ENCODE peak calls at places on chromosomes 7 and 10, in seven cellular contexts. K is mesendoderm, R is adrenal gland, N is aorta, L is breast epithelium, O is testis, Y is colonic mucosa. A is an unnamed sample. For H3K4me1, the result is how much of the 10 kb centered on the place peaks cover.

GRCh38 chr7:84025332-84025927 is 169.2 kb downstream of the SEMA3A start:
- DNase-seq in R (peak), N (peak), L (no peak), K (peak), Y (no peak), O (peak), A (no peak)

GRCh38 chr7:27110977-27111752 is 8.7 kb upstream of the HOXA2 start:
- DNase-seq in R (no peak), L (no peak), Y (peak), N (peak), K (no peak), O (no peak), A (no peak)

GRCh38 chr7:29370531-29371314 is 176.1 kb downstream of the CHN2 start:
- DNase-seq in Y (peak), O (no peak), N (no peak), L (no peak), K (peak), R (peak), A (no peak)

GRCh38 chr10:4947635-4948596 is 15.3 kb upstream of the AKR1C1 start:
- DNase-seq in K (no peak), L (no peak), O (peak), N (peak), R (peak), Y (no peak), A (no peak)

GRCh38 chr10:71539564-71540118 is 142.9 kb downstream of the CDH23 start:
- DNase-seq in R (no peak), Y (no peak), L (no peak), K (no peak), O (no peak), N (no peak), A (no peak)

GRCh38 chr7:1122832-1123501 is 35.1 kb downstream of the GPER1 start:
- DNase-seq in K (no peak), N (peak), Y (no peak), O (no peak), R (no peak), L (peak), A (no peak)

GRCh38 chr10:14385591-14386201 is 55.0 kb upstream of the FRMD4A start:
- DNase-seq in Y (no peak), K (no peak), O (no peak), N (no peak), R (no peak), L (no peak), A (no peak)

GRCh38 chr7:132240821-132241422 is 335.3 kb downstream of the PLXNA4 start:
- DNase-seq in O (no peak), L (no peak), R (no peak), K (no peak), N (no peak), Y (no peak), A (no peak)

GRCh38 chr7:117724898-117725297 is 148.3 kb downstream of the CTTNBP2 start:
- DNase-seq in N (no peak), Y (no peak), L (no peak), R (no peak), K (no peak), O (no peak), A (no peak)

GRCh38 chr10:73911553-73912004 is 647 bp downstream of the PLAU start:
- DNase-seq in Y (peak), N (no peak), R (no peak), K (no peak), L (no peak), O (peak), A (no peak)

GRCh38 chr10:101536800-101537199 is 51.3 kb downstream of the POLL start:
- DNase-seq in L (no peak), R (no peak), N (no peak), K (peak), O (no peak), Y (no peak), A (peak)

GRCh38 chr10:124724279-124725027 is 19.7 kb downstream of the FAM53B start:
- DNase-seq in K (no peak), O (peak), L (peak), R (peak), Y (no peak), N (no peak), A (no peak)

GRCh38 chr7:17548014-17548653 is 249.7 kb downstream of the AHR start:
- DNase-seq in K (peak), Y (no peak), R (no peak), O (no peak), N (no peak), L (no peak), A (no peak)

GRCh38 chr7:151704284-151704968 is 172.5 kb downstream of the PRKAG2 start:
- DNase-seq in K (no peak), N (peak), O (no peak), R (no peak), Y (no peak), L (no peak), A (no peak)
- H3K4me1 ChIP-seq in K (under half), N (under half), O (under half), R (under half), Y (under half), L (under half), A (under half)

DNA sequence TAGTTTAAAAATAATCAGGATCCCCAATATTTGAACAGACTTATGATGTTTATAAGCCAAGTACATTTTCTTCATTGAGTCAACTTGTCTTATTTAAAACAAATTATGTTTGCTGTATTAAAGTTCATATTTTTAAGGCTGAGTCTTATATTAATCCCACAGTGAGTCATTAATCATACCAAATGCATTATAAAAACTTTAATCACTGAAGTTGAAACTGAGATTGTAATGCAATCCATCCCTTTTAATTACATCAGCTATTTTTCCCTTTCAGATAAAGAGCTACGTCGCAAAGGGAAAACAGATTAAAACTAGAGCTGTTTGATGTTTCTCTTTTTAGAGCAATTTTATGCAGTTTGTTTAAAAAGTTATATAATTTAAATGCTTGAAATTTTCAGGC is 182.9 kb downstream of the ARID5B start:
- DNase-seq in O (no peak), K (no peak), L (no peak), Y (no peak), R (no peak), N (no peak), A (no peak)
- H3K4me1 ChIP-seq in O (under half), K (under half), L (under half), Y (under half), R (under half), N (under half), A (half or more)

DNA sequence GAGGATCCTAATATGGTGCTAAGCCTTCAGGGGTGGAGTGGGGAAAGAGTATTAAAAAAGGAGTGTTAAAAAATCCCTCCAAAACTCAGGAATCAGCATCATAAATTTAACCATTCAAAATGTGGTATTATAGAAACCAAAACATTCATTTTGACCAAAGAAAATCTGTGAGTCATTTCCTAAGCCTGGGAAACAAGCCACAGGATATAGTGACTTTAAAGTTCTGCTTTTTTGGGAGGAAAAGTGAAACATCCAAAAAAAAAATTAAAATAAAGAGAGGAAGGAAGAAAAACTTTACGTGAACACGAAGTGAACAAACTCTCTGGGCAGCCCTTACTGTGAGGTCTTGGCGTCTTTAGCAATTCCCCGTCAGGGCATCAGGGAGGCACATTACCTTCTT is 74.0 kb upstream of the GSDME start:
- DNase-seq in K (no peak), Y (no peak), N (no peak), O (no peak), L (no peak), R (no peak), A (no peak)
- H3K4me1 ChIP-seq in K (under half), Y (under half), N (under half), O (under half), L (under half), R (under half), A (under half)

GRCh38 chr7:130489140-130489967 is 2.5 kb upstream of the MEST start:
- DNase-seq in Y (no peak), O (no peak), K (no peak), N (no peak), L (no peak), R (peak), A (no peak)
- H3K4me1 ChIP-seq in Y (under half), O (under half), K (under half), N (under half), L (under half), R (under half), A (under half)

DNA sequence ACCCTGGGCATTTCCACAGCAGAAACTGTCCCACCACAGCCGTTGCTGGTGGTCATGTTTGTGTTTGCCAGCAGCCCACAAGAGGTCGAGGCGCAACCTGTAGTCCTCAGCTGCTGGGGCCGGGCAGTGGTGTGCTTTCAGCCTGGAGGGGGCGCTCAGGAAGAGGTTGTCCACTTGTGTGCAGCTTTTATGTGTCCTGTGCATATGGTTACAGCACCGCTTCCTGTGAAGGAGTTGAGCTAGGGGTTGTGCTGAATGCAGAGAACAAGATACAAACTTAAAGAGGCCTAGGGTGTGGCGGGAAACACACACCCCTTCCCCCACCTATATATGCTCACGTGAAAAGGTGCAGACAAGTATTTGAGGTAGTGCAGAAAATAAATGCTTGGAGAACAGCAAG is 29.5 kb upstream of the PFKFB3 start:
- DNase-seq in Y (no peak), R (no peak), N (peak), K (peak), O (no peak), L (no peak), A (peak)
- H3K4me1 ChIP-seq in Y (under half), R (under half), N (under half), K (under half), O (half or more), L (under half), A (half or more)

GRCh38 chr7:66460921-66461361 is 167.7 kb upstream of the KCTD7 start:
- DNase-seq in O (no peak), R (no peak), Y (no peak), L (no peak), K (no peak), N (no peak), A (no peak)
- H3K4me1 ChIP-seq in O (under half), R (under half), Y (under half), L (under half), K (under half), N (under half), A (under half)

DNA sequence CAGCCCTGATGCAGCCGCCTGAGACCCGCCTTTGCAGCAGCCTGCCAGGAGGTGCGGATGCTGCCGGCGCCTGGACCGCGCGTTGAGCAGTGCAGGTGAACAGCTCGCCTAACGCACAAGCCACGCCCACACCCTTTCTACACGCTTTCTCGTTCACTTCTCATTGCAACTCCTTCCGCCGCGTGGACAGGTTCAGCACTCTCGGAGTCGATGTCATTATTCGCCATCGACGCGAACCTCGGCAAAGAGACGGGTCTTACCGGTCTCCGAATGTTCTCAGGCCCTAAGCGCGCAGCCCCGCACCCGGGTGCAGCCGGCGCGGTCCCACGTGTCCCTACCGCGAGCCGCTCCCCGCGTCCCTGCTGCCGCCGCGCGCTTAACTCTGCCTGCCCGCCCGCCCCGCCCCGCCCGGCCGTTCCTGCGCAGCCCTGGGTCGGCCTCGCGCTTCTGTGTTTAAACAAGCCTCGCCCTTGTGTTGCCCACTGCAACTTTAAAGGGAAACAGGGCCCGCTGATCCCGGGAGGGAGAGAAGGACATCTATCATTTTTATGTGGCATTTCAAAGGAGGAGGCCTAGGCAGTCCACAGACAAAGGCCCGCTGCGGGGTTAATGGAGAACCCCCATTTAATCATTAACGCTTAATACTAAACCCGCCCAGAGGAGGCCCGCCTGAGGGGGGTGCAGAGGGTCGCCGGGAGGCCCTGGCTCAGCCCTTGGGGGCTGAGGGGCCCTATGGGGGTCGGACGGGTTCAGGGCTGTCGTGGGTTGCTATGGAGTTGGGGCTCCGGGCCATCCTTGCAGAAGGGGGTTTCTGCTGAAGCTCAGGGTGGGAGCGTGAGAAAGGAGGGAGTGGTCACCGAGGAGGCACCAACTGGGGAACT is 128.5 kb downstream of the WDR11 start:
- DNase-seq in O (peak), L (peak), N (no peak), Y (peak), R (peak), K (peak), A (no peak)
- H3K4me1 ChIP-seq in O (under half), L (under half), N (under half), Y (under half), R (under half), K (under half), A (under half)